ENCODE peak calls at places on chromosomes 7 and 10, in five cellular contexts. W, E, K, G and O are unnamed samples.

GRCh38 chr7:92785923-92786322 is 50.5 kb downstream of the CDK6 start:
- DNase-seq in W (no peak), E (no peak), K (no peak), G (peak), O (no peak)

GRCh38 chr7:117098457-117098856 is 145.2 kb downstream of the ST7 start:
- DNase-seq in W (no peak), E (no peak), K (no peak), G (peak), O (no peak)

GRCh38 chr7:19772858-19773337 is 519 bp downstream of the TMEM196 start:
- DNase-seq in W (peak), E (no peak), K (no peak), G (peak), O (no peak)

GRCh38 chr10:132036153-132036886 is 29.4 kb upstream of the JAKMIP3 start:
- DNase-seq in W (no peak), E (no peak), K (no peak), G (no peak), O (peak)

GRCh38 chr10:4686644-4686996 is 139.4 kb upstream of the AKR1E2 start:
- DNase-seq in W (no peak), E (no peak), K (no peak), G (peak), O (no peak)

GRCh38 chr10:98878418-98878817 is 357.2 kb downstream of the HPSE2 start:
- DNase-seq in W (no peak), E (no peak), K (no peak), G (no peak), O (no peak)

GRCh38 chr7:106524690-106525059 is 136.3 kb downstream of the CCDC71L start:
- DNase-seq in W (no peak), E (no peak), K (no peak), G (no peak), O (no peak)

GRCh38 chr7:116984917-116985316 is 31.6 kb downstream of the ST7 start:
- DNase-seq in W (no peak), E (no peak), K (no peak), G (peak), O (no peak)

GRCh38 chr10:31121797-31122586 is 90.3 kb upstream of the ZNF438 start:
- DNase-seq in W (no peak), E (no peak), K (no peak), G (no peak), O (no peak)

GRCh38 chr10:111999915-112000302 is 183.7 kb downstream of the GPAM start:
- DNase-seq in W (no peak), E (no peak), K (no peak), G (no peak), O (no peak)

GRCh38 chr10:113236998-113237397 is 287.0 kb downstream of the TCF7L2 start:
- DNase-seq in W (no peak), E (no peak), K (no peak), G (no peak), O (no peak)

GRCh38 chr7:149690688-149691446 is 82.5 kb downstream of the ZNF467 start:
- DNase-seq in W (no peak), E (no peak), K (no peak), G (peak), O (no peak)

GRCh38 chr10:4051011-4051407 is 266.0 kb upstream of the KLF6 start:
- DNase-seq in W (peak), E (no peak), K (no peak), G (peak), O (no peak)

GRCh38 chr7:131012477-131013031 is 278.5 kb upstream of the KLF14 start:
- DNase-seq in W (no peak), E (no peak), K (no peak), G (no peak), O (no peak)

GRCh38 chr10:114471906-114472873 is 67.9 kb upstream of the AFAP1L2 start:
- DNase-seq in W (peak), E (no peak), K (no peak), G (no peak), O (no peak)

GRCh38 chr7:25259487-25260243 is 31.4 kb upstream of the NPVF start:
- DNase-seq in W (peak), E (peak), K (peak), G (peak), O (no peak)

GRCh38 chr7:132482866-132483265 is 93.4 kb downstream of the PLXNA4 start:
- DNase-seq in W (no peak), E (no peak), K (no peak), G (no peak), O (no peak)

GRCh38 chr7:11177793-11178192 is 204.1 kb downstream of the PHF14 start:
- DNase-seq in W (no peak), E (no peak), K (no peak), G (peak), O (no peak)

GRCh38 chr7:157752832-157753291 is 416.1 kb downstream of the DNAJB6 start:
- DNase-seq in W (no peak), E (no peak), K (no peak), G (no peak), O (no peak)

GRCh38 chr7:91517408-91517807 is 253.2 kb downstream of the FZD1 start:
- DNase-seq in W (no peak), E (no peak), K (no peak), G (peak), O (no peak)

GRCh38 chr10:88964360-88964759 is 11.8 kb upstream of the ACTA2 start:
- DNase-seq in W (no peak), E (no peak), K (no peak), G (no peak), O (no peak)

GRCh38 chr7:24962418-24962962 is 17.5 kb downstream of the OSBPL3 start:
- DNase-seq in W (no peak), E (no peak), K (no peak), G (no peak), O (no peak)

GRCh38 chr7:81111358-81111757 is 192.5 kb upstream of the SEMA3C start:
- DNase-seq in W (no peak), E (no peak), K (no peak), G (peak), O (no peak)

GRCh38 chr10:112715581-112715980 is 234.5 kb upstream of the TCF7L2 start:
- DNase-seq in W (no peak), E (no peak), K (no peak), G (no peak), O (no peak)

GRCh38 chr10:22681783-22682183 is 32.6 kb downstream of the PIP4K2A start:
- DNase-seq in W (peak), E (no peak), K (no peak), G (peak), O (no peak)

GRCh38 chr7:54839538-54840213 is 80.7 kb upstream of the SEC61G start:
- DNase-seq in W (peak), E (peak), K (peak), G (peak), O (no peak)
- TF ChIP-seq CTCF in W (peak), E (peak), K (peak), G (peak), O (peak)

DNA sequence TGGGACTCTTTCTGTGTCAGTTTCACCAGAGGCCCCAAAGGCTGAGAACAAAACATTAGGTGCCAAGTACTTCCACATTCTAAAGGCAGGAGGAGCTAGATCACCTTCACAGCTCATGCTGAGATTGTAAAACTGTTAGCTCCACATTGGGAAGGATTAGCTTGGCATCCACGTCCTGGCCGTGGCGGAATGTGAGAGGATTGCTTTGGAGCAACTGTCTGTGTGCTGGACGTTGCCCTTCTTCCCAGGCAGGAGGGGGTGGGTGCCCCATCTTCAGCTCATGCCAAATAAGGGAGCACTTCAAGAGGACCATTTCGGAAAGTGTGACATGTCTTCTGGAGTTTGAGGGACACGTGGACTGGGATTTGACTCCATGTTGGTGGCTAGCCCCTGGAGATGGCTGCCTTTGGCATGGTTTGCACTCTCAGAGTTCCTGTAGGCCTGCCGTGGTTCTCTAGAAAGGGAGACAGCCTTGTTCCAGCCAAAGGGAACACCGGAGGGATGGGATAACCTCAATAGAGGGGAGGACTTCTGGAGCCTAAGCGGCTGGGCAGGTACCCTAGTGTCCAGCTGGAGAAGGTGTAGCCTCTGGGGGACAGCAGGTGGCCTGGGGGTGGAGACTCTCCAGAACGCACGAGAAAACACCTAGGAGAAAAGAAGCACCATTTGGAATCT is 19.9 kb upstream of the FMC1 start:
- DNase-seq in W (no peak), E (no peak), K (no peak), G (no peak), O (no peak)
- TF ChIP-seq CTCF in W (peak), E (no peak), K (no peak), G (peak), O (peak)

GRCh38 chr7:145016068-145016467 is 180.2 kb upstream of the TPK1 start:
- DNase-seq in W (no peak), E (no peak), K (no peak), G (no peak), O (no peak)
- TF ChIP-seq CTCF in W (no peak), E (no peak), K (no peak), G (no peak), O (peak)

DNA sequence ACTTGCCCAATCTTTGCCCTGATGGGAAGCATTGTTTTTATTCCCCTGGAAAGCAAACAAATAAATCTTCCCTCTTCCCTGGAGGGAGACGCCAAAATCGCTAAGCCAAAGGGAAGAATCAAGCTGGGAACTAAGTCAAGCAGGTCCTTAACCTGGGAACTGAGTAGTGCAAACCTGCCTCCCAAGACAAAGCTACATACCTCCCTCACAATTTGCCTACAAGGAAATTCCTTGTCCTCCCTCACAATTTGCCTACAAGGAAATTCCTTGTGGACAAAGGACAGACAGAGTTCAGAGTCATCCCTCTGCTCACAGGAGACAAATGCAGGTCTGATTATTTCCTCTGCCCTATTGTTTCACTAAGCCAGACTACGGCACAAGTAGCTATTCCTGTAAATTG is 50.5 kb downstream of the SPOCK2 start:
- DNase-seq in W (no peak), E (no peak), K (no peak), G (no peak), O (no peak)
- TF ChIP-seq CTCF in W (no peak), E (no peak), K (no peak), G (no peak), O (no peak)

DNA sequence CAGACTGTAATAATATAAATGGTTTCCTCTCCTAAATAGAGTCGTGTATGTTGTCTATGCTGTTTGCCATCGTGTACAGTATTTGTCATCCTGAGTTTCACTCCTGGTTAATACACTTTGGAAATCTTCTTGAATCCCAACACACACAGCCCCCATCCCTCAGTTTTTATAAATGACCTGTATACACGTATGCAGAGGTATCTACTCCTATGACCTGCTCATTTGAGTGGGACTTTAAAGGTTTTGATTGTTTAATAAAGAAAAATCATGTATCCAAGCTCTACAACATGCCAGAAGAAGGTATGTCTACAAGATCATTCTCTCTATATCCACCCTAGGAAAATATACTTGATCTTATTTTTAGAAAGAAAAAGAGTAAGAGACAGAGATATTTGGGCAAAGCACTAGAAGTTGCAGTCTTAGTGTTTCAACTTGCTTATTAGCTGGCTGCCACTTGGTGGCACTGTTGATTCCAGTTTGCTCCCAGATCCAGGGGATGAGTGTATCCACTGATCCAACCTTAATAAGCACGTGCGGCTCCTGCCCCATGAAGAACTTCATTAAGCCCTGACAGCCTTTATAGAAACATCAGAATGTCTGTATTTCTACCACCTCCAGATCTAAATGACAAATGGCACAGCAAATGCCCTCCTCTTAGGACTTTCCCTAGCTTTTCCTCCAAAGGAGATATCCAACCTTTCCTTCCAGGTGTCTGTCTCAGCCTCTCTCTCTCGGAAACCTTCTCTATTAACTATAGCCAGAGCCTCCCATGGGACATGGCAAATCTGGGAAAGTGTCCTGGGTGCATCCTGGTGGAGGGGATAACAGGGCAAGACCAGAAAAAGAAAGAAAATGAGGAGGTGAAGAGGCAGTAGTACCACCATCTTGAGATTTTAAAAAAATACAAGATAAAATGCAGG is 181.6 kb upstream of the NEBL start:
- DNase-seq in W (peak), E (peak), K (peak), G (peak), O (no peak)
- TF ChIP-seq CTCF in W (peak), E (peak), K (no peak), G (peak), O (peak)

GRCh38 chr7:43726466-43726865 is 2.9 kb downstream of the COA1 start:
- DNase-seq in W (no peak), E (no peak), K (no peak), G (no peak), O (no peak)

GRCh38 chr7:43725251-43725650 is 4.1 kb downstream of the COA1 start:
- DNase-seq in W (no peak), E (no peak), K (no peak), G (no peak), O (no peak)

GRCh38 chr7:43729214-43729923 is at the start of gene COA1:
- DNase-seq in W (peak), E (peak), K (peak), G (peak), O (no peak)

GRCh38 chr7:43727003-43727402 is 2.3 kb downstream of the COA1 start:
- DNase-seq in W (no peak), E (no peak), K (no peak), G (no peak), O (no peak)

DNA sequence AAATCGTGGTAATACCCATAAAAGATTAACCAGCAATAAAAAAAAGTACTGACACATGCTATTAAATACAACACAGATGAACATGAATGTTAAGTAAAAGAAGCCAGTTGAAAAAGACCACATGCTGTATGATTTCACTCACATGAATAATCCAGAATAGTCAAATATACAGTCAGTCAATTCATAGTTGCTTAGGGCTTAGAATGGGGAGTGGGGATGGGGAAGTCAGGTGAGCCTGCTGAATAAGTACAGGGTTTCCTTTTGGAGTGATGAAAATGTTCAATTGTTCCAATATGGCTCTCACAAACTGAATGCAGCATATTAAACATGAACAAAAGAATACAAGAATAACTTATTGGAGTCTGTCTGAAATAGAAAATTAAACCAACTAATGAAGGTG is 1.8 kb downstream of the COA1 start:
- DNase-seq in W (no peak), E (no peak), K (no peak), G (no peak), O (no peak)
- TF ChIP-seq CTCF in W (no peak), E (no peak), K (no peak), G (no peak), O (no peak)

GRCh38 chr10:19815036-19815435 is 1.2 kb upstream of the PLXDC2 start:
- DNase-seq in W (no peak), E (no peak), K (no peak), G (no peak), O (no peak)

GRCh38 chr10:19819419-19820033 is 3.3 kb downstream of the PLXDC2 start:
- DNase-seq in W (peak), E (no peak), K (no peak), G (peak), O (no peak)

GRCh38 chr10:19815478-19816419 is 483 bp upstream of the PLXDC2 start:
- DNase-seq in W (peak), E (peak), K (no peak), G (peak), O (peak)

GRCh38 chr10:19816420-19817250 is at the start of gene PLXDC2:
- DNase-seq in W (peak), E (peak), K (no peak), G (peak), O (peak)

DNA sequence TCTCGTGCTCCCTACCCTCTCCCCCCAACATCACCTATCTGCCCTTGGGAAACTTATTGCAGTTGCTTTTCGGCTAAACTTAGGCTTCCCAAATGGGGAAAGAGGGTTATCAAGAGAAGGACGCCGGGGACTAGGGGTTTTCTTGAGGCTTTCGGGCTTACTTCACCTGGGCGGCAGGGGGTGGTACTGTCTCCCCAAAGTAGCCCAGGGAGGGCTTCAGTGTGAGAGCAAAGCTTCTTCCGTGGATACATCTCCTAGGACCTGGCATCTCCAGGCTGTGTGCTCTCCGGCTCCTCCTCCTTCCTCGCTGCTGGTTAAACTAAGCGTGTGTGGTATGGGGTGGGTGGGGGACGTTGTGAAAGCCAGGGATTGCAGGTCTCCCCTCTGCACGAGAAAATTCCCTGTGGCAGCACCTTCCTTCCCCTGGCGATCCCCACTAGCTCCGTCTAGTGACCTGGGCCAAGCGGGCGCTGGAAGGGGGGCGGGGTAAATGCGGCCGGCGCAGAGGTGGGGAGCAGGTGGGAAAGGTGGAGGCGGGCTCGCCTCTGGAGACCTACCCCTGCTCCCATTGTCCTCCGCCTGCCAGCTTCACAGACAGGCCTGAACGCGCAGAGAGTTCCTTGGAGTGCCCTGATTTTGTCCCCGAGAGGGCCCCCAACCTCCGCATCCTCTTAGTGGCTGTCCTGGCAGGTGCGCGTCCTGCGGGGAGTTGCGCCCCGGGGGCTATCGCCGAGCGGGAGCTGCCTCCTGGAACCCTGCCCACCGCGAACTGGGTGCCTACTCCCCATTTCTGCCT is 1.2 kb downstream of the PLXDC2 start:
- DNase-seq in W (peak), E (peak), K (no peak), G (no peak), O (peak)
- TF ChIP-seq CTCF in W (no peak), E (no peak), K (no peak), G (peak), O (peak)

DNA sequence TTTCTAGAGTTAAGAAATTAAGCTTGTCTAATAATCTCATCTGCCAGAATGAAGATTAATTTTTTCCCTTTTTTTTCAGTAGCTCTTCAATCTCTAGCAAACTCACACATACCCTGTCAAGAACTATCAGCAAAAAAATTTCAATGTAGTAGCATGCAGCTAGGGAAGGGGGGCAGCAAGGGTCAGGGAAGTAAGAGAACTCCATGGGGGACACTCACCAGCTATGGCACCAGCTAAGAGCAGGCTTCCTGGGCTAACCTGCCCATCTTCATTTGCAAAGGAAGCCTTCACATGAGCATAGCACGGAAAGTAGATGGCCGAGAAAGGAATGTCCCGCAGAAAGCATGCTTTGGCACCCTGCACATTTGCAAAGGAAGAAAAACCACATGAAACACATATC is 190.4 kb downstream of the SLC25A13 start:
- DNase-seq in W (no peak), E (no peak), K (no peak), G (no peak), O (no peak)
- TF ChIP-seq CTCF in W (no peak), E (no peak), K (no peak), G (no peak), O (no peak)

GRCh38 chr10:53298443-53298842 is 525.9 kb upstream of the MBL2 start:
- DNase-seq in W (no peak), E (no peak), K (no peak), G (no peak), O (no peak)
- TF ChIP-seq CTCF in W (no peak), E (no peak), K (no peak), G (no peak), O (peak)